ENCODE peak calls at places on chromosomes 16 and 17, in five cellular contexts. One of them, this sample, is unnamed.

GRCh38 chr16:22352119-22352518 is 22.3 kb downstream of the CDR2 start:
- DNase-seq in H1: no peak
- DNase-seq in K562: no peak
- DNase-seq in A549: no peak
- DNase-seq in GM12878: no peak
- DNase-seq in this sample: no peak

GRCh38 chr16:188674-189073 is 8.4 kb downstream of the HBQ1 start:
- DNase-seq in A549: no peak
- DNase-seq in K562: no peak
- DNase-seq in H1: no peak
- DNase-seq in GM12878: no peak
- DNase-seq in this sample: no peak

GRCh38 chr16:76639685-76640289 is 362.6 kb downstream of the CNTNAP4 start:
- DNase-seq in A549: peak; percentile 35
- DNase-seq in GM12878: no peak
- DNase-seq in K562: peak; percentile 48
- DNase-seq in H1: peak; percentile 19
- DNase-seq in this sample: peak; percentile 1

GRCh38 chr16:51766739-51767138 is 615.7 kb upstream of the SALL1 start:
- DNase-seq in A549: no peak
- DNase-seq in K562: no peak
- DNase-seq in GM12878: no peak
- DNase-seq in H1: no peak
- DNase-seq in this sample: peak; percentile 13

GRCh38 chr17:39701012-39701783 is 1.3 kb downstream of the ERBB2 start:
- DNase-seq in K562: no peak
- DNase-seq in A549: peak; percentile 65
- DNase-seq in GM12878: no peak
- DNase-seq in H1: no peak
- DNase-seq in this sample: no peak

GRCh38 chr16:68086336-68086821 is 1.2 kb downstream of the NFATC3 start:
- DNase-seq in H1: no peak
- DNase-seq in K562: peak; percentile 65
- DNase-seq in A549: peak; percentile 49
- DNase-seq in GM12878: no peak
- DNase-seq in this sample: peak; percentile 59

GRCh38 chr16:88888778-88889387 is 22.4 kb upstream of the PABPN1L start:
- DNase-seq in GM12878: no peak
- DNase-seq in K562: peak; percentile 44
- DNase-seq in H1: no peak
- DNase-seq in A549: no peak
- DNase-seq in this sample: no peak

GRCh38 chr17:3835410-3836229 is 10.4 kb downstream of the NCBP3 start:
- DNase-seq in GM12878: no peak
- DNase-seq in H1: no peak
- DNase-seq in K562: no peak
- DNase-seq in A549: no peak
- DNase-seq in this sample: no peak

GRCh38 chr16:4089251-4089810 is 26.9 kb downstream of the ADCY9 start:
- DNase-seq in H1: no peak
- DNase-seq in A549: no peak
- DNase-seq in GM12878: no peak
- DNase-seq in K562: no peak
- DNase-seq in this sample: peak; percentile 16

GRCh38 chr17:28740406-28741357 is 3.1 kb upstream of the TRAF4 start:
- DNase-seq in A549: no peak
- DNase-seq in GM12878: no peak
- DNase-seq in H1: no peak
- DNase-seq in K562: no peak
- DNase-seq in this sample: no peak

GRCh38 chr17:18039535-18040286 is 503 bp downstream of the GID4 start:
- DNase-seq in GM12878: no peak
- DNase-seq in K562: peak; percentile 44
- DNase-seq in H1: no peak
- DNase-seq in A549: peak; percentile 46
- DNase-seq in this sample: no peak

GRCh38 chr17:82114447-82114846 is 16.4 kb upstream of the FASN start:
- DNase-seq in K562: no peak
- DNase-seq in A549: no peak
- DNase-seq in H1: no peak
- DNase-seq in GM12878: no peak
- DNase-seq in this sample: no peak

GRCh38 chr16:700684-701584 is 4.7 kb downstream of the FBXL16 start:
- DNase-seq in K562: peak; percentile 62
- DNase-seq in A549: no peak
- DNase-seq in H1: no peak
- DNase-seq in GM12878: no peak
- DNase-seq in this sample: no peak

GRCh38 chr17:3794890-3795757 is 5.9 kb downstream of the ITGAE start:
- DNase-seq in H1: no peak
- DNase-seq in GM12878: no peak
- DNase-seq in A549: peak; percentile 66
- DNase-seq in K562: no peak
- DNase-seq in this sample: peak; percentile 67

GRCh38 chr16:3734084-3734757 is 16.9 kb upstream of the TRAP1 start:
- DNase-seq in K562: no peak
- DNase-seq in A549: no peak
- DNase-seq in H1: no peak
- DNase-seq in GM12878: no peak
- DNase-seq in this sample: no peak

GRCh38 chr16:70563571-70563970 is 40.0 kb downstream of the SF3B3 start:
- DNase-seq in H1: no peak
- DNase-seq in K562: no peak
- DNase-seq in GM12878: no peak
- DNase-seq in A549: no peak
- DNase-seq in this sample: no peak

GRCh38 chr17:6428207-6428965 is 6.5 kb downstream of the AIPL1 start:
- DNase-seq in GM12878: no peak
- DNase-seq in A549: no peak
- DNase-seq in H1: no peak
- DNase-seq in K562: no peak
- DNase-seq in this sample: no peak

GRCh38 chr16:27317738-27318398 is 4.1 kb downstream of the IL4R start:
- DNase-seq in H1: no peak
- DNase-seq in A549: no peak
- DNase-seq in K562: no peak
- DNase-seq in GM12878: no peak
- DNase-seq in this sample: no peak

GRCh38 chr17:66543526-66543925 is 241.1 kb downstream of the PRKCA start:
- DNase-seq in K562: no peak
- DNase-seq in A549: no peak
- DNase-seq in GM12878: no peak
- DNase-seq in H1: no peak
- DNase-seq in this sample: no peak

GRCh38 chr16:35208001-35208935 is 1748.9 kb downstream of the TP53TG3F start:
- DNase-seq in A549: no peak
- DNase-seq in GM12878: no peak
- DNase-seq in H1: no peak
- DNase-seq in K562: no peak
- DNase-seq in this sample: no peak

GRCh38 chr16:85372627-85373372 is 240.3 kb upstream of the GSE1 start:
- DNase-seq in GM12878: no peak
- DNase-seq in K562: peak; percentile 77
- DNase-seq in H1: no peak
- DNase-seq in A549: peak; percentile 52
- DNase-seq in this sample: peak; percentile 85

GRCh38 chr16:84088695-84089395 is 27.9 kb downstream of the MBTPS1 start:
- DNase-seq in GM12878: peak; percentile 67
- DNase-seq in K562: no peak
- DNase-seq in H1: no peak
- DNase-seq in A549: peak; percentile 20
- DNase-seq in this sample: no peak

GRCh38 chr17:7579001-7579838 is at the start of gene CD68:
- DNase-seq in A549: peak; percentile 88
- DNase-seq in H1: no peak
- DNase-seq in GM12878: no peak
- DNase-seq in K562: peak; percentile 83
- DNase-seq in this sample: peak; percentile 91

GRCh38 chr17:59840908-59841666 is 51.7 kb downstream of the TUBD1 start:
- DNase-seq in H1: no peak
- DNase-seq in A549: peak; percentile 78
- DNase-seq in K562: peak; percentile 56
- DNase-seq in GM12878: no peak
- DNase-seq in this sample: peak; percentile 50

GRCh38 chr16:54545890-54546476 is 259.4 kb upstream of the IRX3 start:
- DNase-seq in H1: no peak
- DNase-seq in GM12878: no peak
- DNase-seq in A549: no peak
- DNase-seq in K562: no peak
- DNase-seq in this sample: no peak

GRCh38 chr16:87705780-87706277 is 60.0 kb downstream of the KLHDC4 start:
- DNase-seq in A549: no peak
- DNase-seq in K562: no peak
- DNase-seq in GM12878: no peak
- DNase-seq in H1: no peak
- DNase-seq in this sample: no peak

GRCh38 chr16:70396209-70396904 is 42.5 kb downstream of the ST3GAL2 start:
- DNase-seq in K562: peak; percentile 89
- DNase-seq in GM12878: no peak
- DNase-seq in H1: no peak
- DNase-seq in A549: peak; percentile 41
- DNase-seq in this sample: peak; percentile 42

GRCh38 chr16:84481051-84481735 is 23.3 kb downstream of the MEAK7 start:
- DNase-seq in K562: no peak
- DNase-seq in GM12878: no peak
- DNase-seq in A549: no peak
- DNase-seq in H1: no peak
- DNase-seq in this sample: no peak

GRCh38 chr17:28828294-28829040 is 14.1 kb downstream of the FAM222B start:
- DNase-seq in H1: no peak
- DNase-seq in K562: no peak
- DNase-seq in GM12878: no peak
- DNase-seq in A549: no peak
- DNase-seq in this sample: peak; percentile 35

DNA sequence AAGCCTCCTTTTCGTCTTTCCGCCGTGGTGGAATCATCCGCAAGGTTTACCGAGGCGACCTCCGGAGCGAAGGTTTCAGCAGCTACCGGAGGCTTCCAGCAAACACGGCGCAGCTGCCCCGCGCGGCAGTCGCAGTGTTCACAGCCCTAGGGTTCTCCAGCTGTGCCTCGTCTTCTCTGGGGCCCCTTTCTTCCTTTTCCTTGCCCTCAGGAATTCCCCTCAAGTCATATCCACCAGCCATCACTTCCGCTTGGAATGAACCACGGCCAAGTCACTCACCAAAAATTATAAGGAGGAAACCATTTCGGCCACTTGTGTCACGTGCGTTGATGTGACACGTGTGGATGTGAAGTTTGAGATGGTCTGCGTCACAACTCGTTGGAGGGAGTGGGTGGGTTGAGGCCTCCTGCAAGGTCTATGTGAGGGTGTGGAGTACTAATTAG is 636 bp upstream of the ERN1 start:
- DNase-seq in H1: no peak
- DNase-seq in A549: no peak
- DNase-seq in GM12878: peak; percentile 68
- DNase-seq in K562: no peak
- DNase-seq in this sample: peak; percentile 80
- TF ChIP-seq RFX5 in H1: no peak
- TF ChIP-seq RFX5 in A549: no peak
- TF ChIP-seq RFX5 in GM12878: no peak
- TF ChIP-seq RFX5 in K562: no peak
- TF ChIP-seq RFX5 in this sample: no peak

DNA sequence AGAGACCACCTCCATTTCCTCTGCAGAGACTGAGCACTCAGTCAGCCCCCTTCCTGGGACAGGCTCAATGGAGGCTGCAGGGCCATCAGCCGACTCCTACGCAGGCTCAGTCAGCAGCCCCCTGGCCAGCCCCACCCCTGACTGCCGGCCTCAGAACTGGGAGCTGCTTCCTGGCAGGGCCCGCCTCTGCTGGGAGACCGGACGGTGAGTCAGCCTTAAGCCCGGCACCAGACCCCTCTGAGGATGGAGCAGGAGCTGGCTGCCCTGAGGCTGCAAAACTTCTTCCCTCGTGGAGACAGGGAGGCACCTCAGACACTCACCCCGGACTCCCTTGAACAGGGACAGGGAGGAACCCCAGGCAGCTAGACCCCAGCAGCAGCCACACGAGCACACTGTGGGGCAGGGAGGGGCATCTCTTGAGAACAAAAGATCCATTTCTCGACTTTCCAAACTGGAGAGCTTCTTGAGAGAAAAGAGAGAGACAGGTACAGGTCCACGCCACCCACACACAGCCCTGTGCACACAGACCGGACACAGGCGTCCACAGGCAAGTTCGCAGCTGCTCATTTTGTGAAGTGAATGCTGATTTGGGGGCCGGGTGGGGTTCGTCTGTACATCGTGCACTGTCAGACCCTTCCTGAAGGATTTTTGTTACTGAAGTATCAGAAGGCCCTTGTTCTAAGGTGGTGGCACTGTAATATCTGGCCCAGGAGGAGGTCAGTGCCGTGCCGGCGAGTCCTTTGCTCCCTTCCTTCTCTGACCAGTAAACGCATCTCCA is 1.3 kb upstream of the TUBB3 start:
- DNase-seq in K562: peak; percentile 93
- DNase-seq in H1: no peak
- DNase-seq in A549: peak; percentile 90
- DNase-seq in GM12878: no peak
- DNase-seq in this sample: peak; percentile 94
- TF ChIP-seq RFX5 in K562: no peak
- TF ChIP-seq RFX5 in H1: no peak
- TF ChIP-seq RFX5 in A549: no peak
- TF ChIP-seq RFX5 in GM12878: no peak
- TF ChIP-seq RFX5 in this sample: no peak

DNA sequence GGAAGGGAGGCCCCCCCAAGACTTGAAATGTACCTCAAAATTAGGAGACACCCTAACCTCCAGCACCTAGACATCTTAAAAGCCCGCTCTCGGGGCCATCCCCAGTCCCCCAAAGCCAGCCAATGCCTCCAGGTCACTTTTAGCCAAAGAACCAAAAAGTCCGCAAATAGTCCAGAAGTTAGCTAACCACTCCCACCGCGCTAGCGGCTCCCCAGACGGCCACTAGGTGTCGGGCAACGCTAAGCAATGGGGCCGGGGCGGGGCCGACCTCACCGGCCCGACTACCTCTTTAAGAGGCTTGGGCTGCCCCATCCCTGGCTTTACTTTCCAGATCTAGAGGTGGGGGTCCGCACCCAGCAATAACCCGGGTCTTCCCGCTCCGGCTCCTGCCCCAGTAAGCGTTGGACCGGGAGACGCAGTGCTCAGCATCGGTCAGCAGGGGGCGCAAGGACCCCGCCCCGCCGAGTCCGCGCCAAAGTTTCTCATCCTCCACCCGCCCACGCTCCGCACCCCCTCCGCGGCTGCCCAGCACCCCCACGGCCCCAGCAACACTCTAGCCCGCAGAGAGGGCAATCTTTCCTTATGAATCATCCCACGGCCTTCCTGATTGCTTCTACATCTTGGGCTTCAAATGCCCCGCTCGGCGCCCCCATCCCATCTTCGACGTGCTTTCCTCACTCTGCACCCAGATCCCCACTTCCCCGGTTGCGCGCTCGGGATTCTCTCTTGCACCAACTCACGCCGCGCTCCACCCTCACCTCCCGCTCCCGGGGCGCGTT is 795 bp downstream of the COL1A1 start:
- DNase-seq in GM12878: no peak
- DNase-seq in H1: peak; percentile 84
- DNase-seq in A549: peak; percentile 90
- DNase-seq in K562: peak; percentile 86
- DNase-seq in this sample: peak; percentile 82
- TF ChIP-seq RFX5 in GM12878: no peak
- TF ChIP-seq RFX5 in H1: no peak
- TF ChIP-seq RFX5 in A549: no peak
- TF ChIP-seq RFX5 in K562: no peak
- TF ChIP-seq RFX5 in this sample: no peak

GRCh38 chr16:10982430-10983174 is 38.2 kb downstream of the CLEC16A start:
- DNase-seq in K562: no peak
- DNase-seq in H1: no peak
- DNase-seq in A549: no peak
- DNase-seq in GM12878: no peak
- DNase-seq in this sample: peak; percentile 37
- TF ChIP-seq RFX5 in K562: no peak
- TF ChIP-seq RFX5 in H1: no peak
- TF ChIP-seq RFX5 in A549: no peak
- TF ChIP-seq RFX5 in GM12878: no peak
- TF ChIP-seq RFX5 in this sample: no peak

This sample was measured in IMR-90.